ENCODE peak calls at places on chromosome 1, in ten cellular contexts. G, D, J, I, R, C, B, E, T and Q are unnamed samples.
A peak's percentile ranks its signal among the peaks of the same experiment; 100 is the strongest.

GRCh38 chr1:68293609-68294353 is 61.5 kb upstream of the WLS start:
- DNase-seq in J (no peak), G (no peak), R (no peak), D (no peak), I (no peak), T (no peak), C (peak; percentile 16), B (no peak), E (peak; percentile 86), Q (no peak)

GRCh38 chr1:6185151-6185550 is 5.0 kb upstream of the CHD5 start:
- DNase-seq in R (no peak), G (peak; percentile 48), J (no peak), I (peak; percentile 44), E (no peak), D (no peak), B (no peak), C (no peak), T (no peak), Q (no peak)

GRCh38 chr1:201041011-201041410 is 17.5 kb upstream of the KIF21B start:
- DNase-seq in I (no peak), E (no peak), D (no peak), C (no peak), G (no peak), T (no peak), R (no peak), B (no peak), J (no peak), Q (no peak)

GRCh38 chr1:165883056-165883455 is 55.6 kb downstream of the UCK2 start:
- DNase-seq in G (no peak), I (no peak), E (peak; percentile 64), B (no peak), R (no peak), D (no peak), J (no peak), C (no peak), T (no peak), Q (no peak)

GRCh38 chr1:30807318-30808066 is 49.9 kb upstream of the LAPTM5 start:
- DNase-seq in G (no peak), R (no peak), B (no peak), C (peak; percentile 47), J (peak; percentile 44), E (no peak), T (no peak), D (no peak), I (no peak), Q (peak; percentile 72)

GRCh38 chr1:216186816-216187215 is 236.4 kb downstream of the USH2A start:
- DNase-seq in J (peak; percentile 21), C (no peak), T (no peak), G (peak; percentile 15), B (no peak), D (no peak), E (no peak), R (no peak), I (no peak), Q (no peak)

GRCh38 chr1:193181985-193182384 is 4.4 kb downstream of the B3GALT2 start:
- DNase-seq in R (no peak), J (no peak), I (no peak), D (no peak), E (no peak), G (no peak), T (no peak), B (no peak), C (no peak), Q (no peak)

GRCh38 chr1:239218296-239218695 is 168.1 kb upstream of the CHRM3 start:
- DNase-seq in E (no peak), C (no peak), B (no peak), D (no peak), J (no peak), R (no peak), I (no peak), T (no peak), G (no peak), Q (no peak)

GRCh38 chr1:206717237-206717989 is 32.7 kb downstream of the MAPKAPK2 start:
- DNase-seq in B (peak; percentile 26), G (no peak), R (no peak), I (peak; percentile 42), J (no peak), T (no peak), E (no peak), D (no peak), C (no peak), Q (no peak)

GRCh38 chr1:227726318-227726717 is 8.8 kb downstream of the JMJD4 start:
- DNase-seq in R (no peak), C (no peak), B (no peak), G (no peak), T (no peak), I (no peak), J (no peak), E (no peak), D (no peak), Q (peak; percentile 39)

GRCh38 chr1:200437556-200438203 is 27.8 kb upstream of the ZNF281 start:
- DNase-seq in E (no peak), D (no peak), R (no peak), B (peak; percentile 4), J (no peak), T (no peak), C (no peak), G (no peak), I (peak; percentile 26), Q (no peak)

GRCh38 chr1:12067900-12068821 is 5.1 kb downstream of the TNFRSF8 start:
- DNase-seq in E (no peak), I (peak; percentile 34), C (no peak), D (no peak), J (no peak), R (no peak), B (no peak), G (no peak), T (no peak), Q (no peak)

GRCh38 chr1:175317309-175317708 is 124.7 kb upstream of the KIAA0040 start:
- DNase-seq in B (peak; percentile 39), G (no peak), R (peak; percentile 11), D (no peak), J (no peak), I (no peak), T (no peak), C (no peak), E (no peak), Q (no peak)

GRCh38 chr1:212162635-212163034 is 122.6 kb upstream of the PPP2R5A start:
- DNase-seq in G (peak; percentile 43), J (peak; percentile 40), E (no peak), T (no peak), R (no peak), B (no peak), I (peak; percentile 57), C (peak; percentile 48), D (no peak), Q (no peak)

GRCh38 chr1:225917536-225917935 is 6.5 kb downstream of the PYCR2 start:
- DNase-seq in R (no peak), T (no peak), C (no peak), D (no peak), I (no peak), J (no peak), E (no peak), B (no peak), G (no peak), Q (no peak)

GRCh38 chr1:114720492-114720891 is 3.9 kb upstream of the NRAS start:
- DNase-seq in I (no peak), G (no peak), T (no peak), J (no peak), E (no peak), C (no peak), B (no peak), D (no peak), R (no peak), Q (no peak)

GRCh38 chr1:226064168-226064815 is 1.8 kb downstream of the H3-3A start:
- DNase-seq in G (no peak), T (no peak), B (peak; percentile 45), I (no peak), R (no peak), J (peak; percentile 30), D (no peak), E (no peak), C (no peak), Q (no peak)

GRCh38 chr1:48236716-48237470 is 14.4 kb downstream of the SLC5A9 start:
- DNase-seq in I (no peak), D (no peak), R (no peak), E (peak; percentile 55), J (no peak), G (peak; percentile 14), T (no peak), B (peak; percentile 42), C (no peak), Q (peak; percentile 62)

GRCh38 chr1:186957339-186957738 is 128.6 kb downstream of the PLA2G4A start:
- DNase-seq in T (no peak), G (no peak), I (no peak), E (no peak), J (no peak), D (no peak), R (no peak), B (no peak), C (no peak), Q (no peak)

GRCh38 chr1:32949519-32949918 is 15.1 kb downstream of the RNF19B start:
- DNase-seq in R (no peak), E (no peak), I (no peak), J (peak; percentile 53), G (no peak), T (no peak), B (no peak), C (no peak), D (no peak), Q (no peak)

GRCh38 chr1:6494627-6495026 is 3.2 kb upstream of the PLEKHG5 start:
- DNase-seq in I (no peak), J (no peak), C (peak; percentile 59), R (no peak), B (no peak), T (no peak), E (no peak), G (no peak), D (no peak), Q (peak; percentile 67)

GRCh38 chr1:66354311-66354922 is 179.5 kb upstream of the SGIP1 start:
- DNase-seq in D (no peak), J (no peak), B (no peak), E (no peak), C (no peak), T (no peak), G (no peak), R (no peak), I (peak; percentile 32), Q (no peak)

GRCh38 chr1:60088620-60089155 is 15.1 kb upstream of the C1orf87 start:
- DNase-seq in D (no peak), C (no peak), T (no peak), B (no peak), G (no peak), E (no peak), J (no peak), R (no peak), I (no peak), Q (no peak)

GRCh38 chr1:40793617-40794016 is 10.0 kb downstream of the KCNQ4 start:
- DNase-seq in G (no peak), T (no peak), C (no peak), I (no peak), R (no peak), D (no peak), E (no peak), B (no peak), J (no peak), Q (no peak)

GRCh38 chr1:22414244-22414751 is 37.4 kb upstream of the ZBTB40 start:
- DNase-seq in C (no peak), J (peak; percentile 93), E (peak; percentile 45), I (no peak), R (no peak), B (no peak), T (no peak), D (no peak), G (no peak), Q (no peak)

GRCh38 chr1:234478152-234478480 is 863 bp downstream of the TARBP1 start:
- DNase-seq in I (peak; percentile 26), B (peak; percentile 87), R (peak; percentile 56), J (peak; percentile 79), T (no peak), E (no peak), C (no peak), D (no peak), G (no peak), Q (peak; percentile 82)

GRCh38 chr1:76140227-76140626 is 65.7 kb downstream of the ST6GALNAC3 start:
- DNase-seq in E (no peak), T (no peak), B (no peak), G (no peak), J (no peak), I (no peak), R (no peak), D (no peak), C (no peak), Q (no peak)

GRCh38 chr1:234260578-234260977 is 112.7 kb upstream of the COA6 start:
- DNase-seq in E (no peak), C (no peak), I (no peak), B (no peak), D (no peak), G (no peak), T (no peak), R (no peak), J (no peak), Q (no peak)